ENCODE peak calls at places on chromosomes 1 and 21, in seven cellular contexts. One of them, this sample, is unnamed.

GRCh38 chr1:11487196-11487751 is 8.3 kb downstream of the DISP3 start:
- DNase-seq in HL-60: no peak
- DNase-seq in esophagus muscularis mucosa: no peak
- DNase-seq in stomach: no peak
- DNase-seq in vagina: no peak
- DNase-seq in GM23338: no peak
- DNase-seq in transverse colon: no peak
- DNase-seq in this sample: no peak

GRCh38 chr1:209803568-209803967 is 2.4 kb downstream of the IRF6 start:
- DNase-seq in HL-60: no peak
- DNase-seq in esophagus muscularis mucosa: no peak
- DNase-seq in stomach: no peak
- DNase-seq in vagina: no peak
- DNase-seq in GM23338: no peak
- DNase-seq in transverse colon: no peak
- DNase-seq in this sample: peak; percentile 38

GRCh38 chr1:217718873-217719272 is 87.7 kb downstream of the SPATA17 start:
- DNase-seq in HL-60: no peak
- DNase-seq in esophagus muscularis mucosa: no peak
- DNase-seq in stomach: no peak
- DNase-seq in vagina: no peak
- DNase-seq in GM23338: no peak
- DNase-seq in transverse colon: no peak
- DNase-seq in this sample: no peak

GRCh38 chr1:213122514-213122929 is 71.5 kb downstream of the RPS6KC1 start:
- DNase-seq in HL-60: no peak
- DNase-seq in esophagus muscularis mucosa: no peak
- DNase-seq in stomach: no peak
- DNase-seq in vagina: no peak
- DNase-seq in GM23338: peak; percentile 71
- DNase-seq in transverse colon: no peak
- DNase-seq in this sample: peak; percentile 66

GRCh38 chr1:92822907-92823306 is 8.9 kb upstream of the RPL5 start:
- DNase-seq in HL-60: no peak
- DNase-seq in esophagus muscularis mucosa: no peak
- DNase-seq in stomach: no peak
- DNase-seq in vagina: no peak
- DNase-seq in GM23338: no peak
- DNase-seq in transverse colon: no peak
- DNase-seq in this sample: no peak

GRCh38 chr1:54997711-54997986 is 1.1 kb upstream of the BSND start:
- DNase-seq in HL-60: no peak
- DNase-seq in esophagus muscularis mucosa: no peak
- DNase-seq in stomach: no peak
- DNase-seq in vagina: no peak
- DNase-seq in GM23338: peak; percentile 83
- DNase-seq in transverse colon: no peak
- DNase-seq in this sample: no peak

GRCh38 chr1:245822997-245823396 is 668.2 kb downstream of the KIF26B start:
- DNase-seq in HL-60: no peak
- DNase-seq in esophagus muscularis mucosa: no peak
- DNase-seq in stomach: no peak
- DNase-seq in vagina: peak; percentile 44
- DNase-seq in GM23338: no peak
- DNase-seq in transverse colon: no peak
- DNase-seq in this sample: no peak

GRCh38 chr1:15950302-15950701 is 25.6 kb downstream of the ZBTB17 start:
- DNase-seq in HL-60: no peak
- DNase-seq in esophagus muscularis mucosa: no peak
- DNase-seq in stomach: no peak
- DNase-seq in vagina: no peak
- DNase-seq in GM23338: no peak
- DNase-seq in transverse colon: no peak
- DNase-seq in this sample: no peak

GRCh38 chr1:107702946-107703571 is 261.9 kb downstream of the VAV3 start:
- DNase-seq in HL-60: no peak
- DNase-seq in esophagus muscularis mucosa: no peak
- DNase-seq in stomach: no peak
- DNase-seq in vagina: no peak
- DNase-seq in GM23338: no peak
- DNase-seq in transverse colon: no peak
- DNase-seq in this sample: no peak

GRCh38 chr1:99661780-99662179 is 15.9 kb downstream of the PALMD start:
- DNase-seq in HL-60: no peak
- DNase-seq in esophagus muscularis mucosa: no peak
- DNase-seq in stomach: no peak
- DNase-seq in vagina: no peak
- DNase-seq in GM23338: no peak
- DNase-seq in transverse colon: no peak
- DNase-seq in this sample: no peak

GRCh38 chr1:164092603-164093353 is 466.2 kb upstream of the PBX1 start:
- DNase-seq in HL-60: no peak
- DNase-seq in esophagus muscularis mucosa: no peak
- DNase-seq in stomach: no peak
- DNase-seq in vagina: no peak
- DNase-seq in GM23338: peak; percentile 40
- DNase-seq in transverse colon: peak; percentile 13
- DNase-seq in this sample: no peak

GRCh38 chr1:181583598-181583997 is 100.3 kb downstream of the CACNA1E start:
- DNase-seq in HL-60: no peak
- DNase-seq in esophagus muscularis mucosa: no peak
- DNase-seq in stomach: peak; percentile 37
- DNase-seq in vagina: no peak
- DNase-seq in GM23338: peak; percentile 87
- DNase-seq in transverse colon: peak; percentile 14
- DNase-seq in this sample: no peak

GRCh38 chr1:7644086-7644485 is 127.0 kb upstream of the VAMP3 start:
- DNase-seq in HL-60: no peak
- DNase-seq in esophagus muscularis mucosa: no peak
- DNase-seq in stomach: no peak
- DNase-seq in vagina: no peak
- DNase-seq in GM23338: peak; percentile 61
- DNase-seq in transverse colon: no peak
- DNase-seq in this sample: no peak

GRCh38 chr1:110477445-110477957 is 26.6 kb downstream of the PROK1 start:
- DNase-seq in HL-60: no peak
- DNase-seq in esophagus muscularis mucosa: no peak
- DNase-seq in stomach: no peak
- DNase-seq in vagina: no peak
- DNase-seq in GM23338: peak; percentile 50
- DNase-seq in transverse colon: no peak
- DNase-seq in this sample: no peak

GRCh38 chr1:111615874-111616715 is 3.5 kb upstream of the RAP1A start:
- DNase-seq in HL-60: no peak
- DNase-seq in esophagus muscularis mucosa: no peak
- DNase-seq in stomach: no peak
- DNase-seq in vagina: no peak
- DNase-seq in GM23338: no peak
- DNase-seq in transverse colon: no peak
- DNase-seq in this sample: no peak

GRCh38 chr1:145978860-145979745 is 14.6 kb downstream of the POLR3GL start:
- DNase-seq in HL-60: peak; percentile 99
- DNase-seq in esophagus muscularis mucosa: peak; percentile 99
- DNase-seq in stomach: peak; percentile 91
- DNase-seq in vagina: peak; percentile 100
- DNase-seq in GM23338: peak; percentile 98
- DNase-seq in transverse colon: peak; percentile 96
- DNase-seq in this sample: peak; percentile 98

GRCh38 chr1:119438761-119439160 is 23.8 kb downstream of the HSD3B2 start:
- DNase-seq in HL-60: no peak
- DNase-seq in esophagus muscularis mucosa: no peak
- DNase-seq in stomach: no peak
- DNase-seq in vagina: no peak
- DNase-seq in GM23338: no peak
- DNase-seq in transverse colon: no peak
- DNase-seq in this sample: no peak

GRCh38 chr1:27659497-27660299 is 12.3 kb downstream of the IFI6 start:
- DNase-seq in HL-60: peak; percentile 82
- DNase-seq in esophagus muscularis mucosa: peak; percentile 95
- DNase-seq in stomach: peak; percentile 94
- DNase-seq in vagina: no peak
- DNase-seq in GM23338: peak; percentile 96
- DNase-seq in transverse colon: peak; percentile 96
- DNase-seq in this sample: peak; percentile 73

GRCh38 chr1:212135166-212135565 is 99.6 kb downstream of the DTL start:
- DNase-seq in HL-60: no peak
- DNase-seq in esophagus muscularis mucosa: no peak
- DNase-seq in stomach: no peak
- DNase-seq in vagina: no peak
- DNase-seq in GM23338: no peak
- DNase-seq in transverse colon: no peak
- DNase-seq in this sample: no peak

GRCh38 chr1:7808253-7808844 is 24.3 kb downstream of the PER3 start:
- DNase-seq in HL-60: no peak
- DNase-seq in esophagus muscularis mucosa: no peak
- DNase-seq in stomach: no peak
- DNase-seq in vagina: no peak
- DNase-seq in GM23338: peak; percentile 63
- DNase-seq in transverse colon: no peak
- DNase-seq in this sample: peak; percentile 49

GRCh38 chr1:100606438-100606837 is 68.5 kb downstream of the GPR88 start:
- DNase-seq in HL-60: no peak
- DNase-seq in esophagus muscularis mucosa: no peak
- DNase-seq in stomach: peak; percentile 47
- DNase-seq in vagina: no peak
- DNase-seq in GM23338: peak; percentile 44
- DNase-seq in transverse colon: peak; percentile 17
- DNase-seq in this sample: peak; percentile 78

GRCh38 chr1:223556414-223557124 is 108.9 kb downstream of the CAPN8 start:
- DNase-seq in HL-60: peak; percentile 21
- DNase-seq in esophagus muscularis mucosa: no peak
- DNase-seq in stomach: peak; percentile 75
- DNase-seq in vagina: no peak
- DNase-seq in GM23338: peak; percentile 79
- DNase-seq in transverse colon: peak; percentile 71
- DNase-seq in this sample: peak; percentile 46

DNA sequence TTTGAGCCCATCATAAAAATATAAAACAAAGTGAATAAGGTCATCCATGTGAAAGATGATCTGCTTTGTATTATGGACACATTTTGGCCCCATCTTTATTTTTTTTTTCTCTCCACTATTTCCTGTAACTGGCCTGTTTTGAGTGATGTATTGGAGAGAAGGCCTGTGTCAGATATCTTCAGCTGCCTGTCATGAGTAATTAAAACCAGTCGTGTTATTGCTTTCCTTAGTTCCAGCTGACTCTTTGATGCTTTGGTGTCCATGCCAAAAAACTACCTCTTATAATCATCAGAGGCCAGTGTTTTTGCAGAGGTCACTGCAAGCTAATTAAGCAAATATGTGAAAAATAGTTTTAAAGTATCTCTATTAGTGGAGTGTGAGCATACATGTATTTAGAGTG is 29.7 kb downstream of the NTMT2 start:
- DNase-seq in HL-60: no peak
- DNase-seq in esophagus muscularis mucosa: no peak
- DNase-seq in stomach: no peak
- DNase-seq in vagina: no peak
- DNase-seq in GM23338: no peak
- DNase-seq in transverse colon: no peak
- DNase-seq in this sample: no peak
- TF ChIP-seq POLR2AphosphoS5 in HL-60: no peak
- TF ChIP-seq POLR2AphosphoS5 in esophagus muscularis mucosa: no peak
- TF ChIP-seq POLR2AphosphoS5 in stomach: no peak
- TF ChIP-seq POLR2AphosphoS5 in vagina: no peak
- TF ChIP-seq POLR2AphosphoS5 in GM23338: no peak
- TF ChIP-seq POLR2AphosphoS5 in transverse colon: no peak
- TF ChIP-seq POLR2AphosphoS5 in this sample: no peak

GRCh38 chr21:30257773-30258172 is 25.0 kb downstream of the KRTAP24-1 start:
- DNase-seq in HL-60: no peak
- DNase-seq in esophagus muscularis mucosa: no peak
- DNase-seq in stomach: no peak
- DNase-seq in vagina: no peak
- DNase-seq in GM23338: peak; percentile 92
- DNase-seq in transverse colon: no peak
- DNase-seq in this sample: no peak
- TF ChIP-seq CTCF in HL-60: no peak
- TF ChIP-seq CTCF in esophagus muscularis mucosa: no peak
- TF ChIP-seq CTCF in stomach: no peak
- TF ChIP-seq CTCF in vagina: no peak
- TF ChIP-seq CTCF in GM23338: peak; percentile 72
- TF ChIP-seq CTCF in transverse colon: no peak
- TF ChIP-seq CTCF in this sample: no peak

DNA sequence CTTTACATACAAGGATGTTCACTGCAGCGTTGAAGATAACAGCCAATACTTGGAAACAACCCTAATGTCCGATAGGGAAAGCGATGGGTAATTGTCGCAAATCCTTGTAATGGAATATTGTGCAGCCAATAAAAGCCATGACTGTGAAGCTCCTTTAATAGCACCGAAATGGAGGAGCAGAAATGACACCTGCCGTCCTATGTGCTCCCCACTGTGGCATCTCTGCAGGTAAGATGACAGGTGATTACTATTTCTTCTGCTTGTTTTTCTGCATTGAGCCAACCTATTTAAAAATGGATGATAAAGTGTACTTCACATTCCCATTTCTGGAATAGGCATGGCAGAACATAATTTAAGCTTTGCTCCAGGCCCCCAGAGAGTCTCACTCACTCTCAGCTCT is 523.8 kb downstream of the PTPRU start:
- DNase-seq in HL-60: no peak
- DNase-seq in esophagus muscularis mucosa: no peak
- DNase-seq in stomach: no peak
- DNase-seq in vagina: no peak
- DNase-seq in GM23338: no peak
- DNase-seq in transverse colon: no peak
- DNase-seq in this sample: no peak
- TF ChIP-seq POLR2AphosphoS5 in HL-60: no peak
- TF ChIP-seq POLR2AphosphoS5 in esophagus muscularis mucosa: no peak
- TF ChIP-seq POLR2AphosphoS5 in stomach: no peak
- TF ChIP-seq POLR2AphosphoS5 in vagina: no peak
- TF ChIP-seq POLR2AphosphoS5 in GM23338: no peak
- TF ChIP-seq POLR2AphosphoS5 in transverse colon: no peak
- TF ChIP-seq POLR2AphosphoS5 in this sample: no peak

GRCh38 chr1:30106125-30106524 is 617.3 kb downstream of the MATN1 start:
- DNase-seq in HL-60: no peak
- DNase-seq in esophagus muscularis mucosa: no peak
- DNase-seq in stomach: no peak
- DNase-seq in vagina: no peak
- DNase-seq in GM23338: peak; percentile 86
- DNase-seq in transverse colon: peak; percentile 20
- DNase-seq in this sample: peak; percentile 14
- TF ChIP-seq CTCF in HL-60: no peak
- TF ChIP-seq CTCF in esophagus muscularis mucosa: peak; percentile 49
- TF ChIP-seq CTCF in stomach: no peak
- TF ChIP-seq CTCF in vagina: no peak
- TF ChIP-seq CTCF in GM23338: peak; percentile 88
- TF ChIP-seq CTCF in transverse colon: peak; percentile 28
- TF ChIP-seq CTCF in this sample: peak; percentile 42

GRCh38 chr1:21324368-21325137 is 34.3 kb upstream of the ECE1 start:
- DNase-seq in HL-60: peak; percentile 75
- DNase-seq in esophagus muscularis mucosa: no peak
- DNase-seq in stomach: peak; percentile 89
- DNase-seq in vagina: peak; percentile 96
- DNase-seq in GM23338: no peak
- DNase-seq in transverse colon: peak; percentile 83
- DNase-seq in this sample: peak; percentile 93
- TF ChIP-seq POLR2AphosphoS5 in HL-60: peak; percentile 61
- TF ChIP-seq POLR2AphosphoS5 in esophagus muscularis mucosa: peak; percentile 59
- TF ChIP-seq POLR2AphosphoS5 in stomach: no peak
- TF ChIP-seq POLR2AphosphoS5 in vagina: peak; percentile 62
- TF ChIP-seq POLR2AphosphoS5 in GM23338: no peak
- TF ChIP-seq POLR2AphosphoS5 in transverse colon: no peak
- TF ChIP-seq POLR2AphosphoS5 in this sample: peak; percentile 87